ENCODE peak calls at places on chromosomes 7 and 10, in five cellular contexts. One of them, this sample, is unnamed.

GRCh38 chr7:130458256-130458655 is 17.4 kb upstream of the CEP41 start:
- DNase-seq in CD14-positive monocyte: no peak
- DNase-seq in H9: no peak
- DNase-seq in AG08395: no peak
- DNase-seq in T-helper 17 cell: no peak
- DNase-seq in this sample: no peak

GRCh38 chr10:101694674-101695403 is at the start of gene FBXW4:
- DNase-seq in H9: peak
- DNase-seq in AG08395: peak
- DNase-seq in T-helper 17 cell: peak
- DNase-seq in CD14-positive monocyte: peak
- DNase-seq in this sample: peak

GRCh38 chr7:140653319-140654108 is 12.9 kb upstream of the DENND2A start:
- DNase-seq in T-helper 17 cell: no peak
- DNase-seq in AG08395: peak
- DNase-seq in CD14-positive monocyte: peak
- DNase-seq in H9: peak
- DNase-seq in this sample: peak

GRCh38 chr10:95260397-95260881 is 30.4 kb downstream of the PDLIM1 start:
- DNase-seq in CD14-positive monocyte: no peak
- DNase-seq in T-helper 17 cell: no peak
- DNase-seq in AG08395: peak
- DNase-seq in H9: no peak
- DNase-seq in this sample: peak

GRCh38 chr7:8115547-8116402 is 146.2 kb downstream of the ICA1 start:
- DNase-seq in AG08395: no peak
- DNase-seq in H9: no peak
- DNase-seq in CD14-positive monocyte: no peak
- DNase-seq in T-helper 17 cell: no peak
- DNase-seq in this sample: no peak

GRCh38 chr10:114151486-114151885 is 22.5 kb downstream of the CCDC186 start:
- DNase-seq in AG08395: peak
- DNase-seq in CD14-positive monocyte: no peak
- DNase-seq in T-helper 17 cell: no peak
- DNase-seq in H9: no peak
- DNase-seq in this sample: peak

GRCh38 chr10:5623081-5623748 is 43.2 kb downstream of the ASB13 start:
- DNase-seq in H9: peak
- DNase-seq in AG08395: peak
- DNase-seq in CD14-positive monocyte: peak
- DNase-seq in T-helper 17 cell: peak
- DNase-seq in this sample: peak

GRCh38 chr7:115679976-115680375 is 350.6 kb downstream of the TFEC start:
- DNase-seq in AG08395: peak
- DNase-seq in T-helper 17 cell: no peak
- DNase-seq in H9: peak
- DNase-seq in CD14-positive monocyte: no peak
- DNase-seq in this sample: peak

GRCh38 chr10:43188702-43189101 is 50.5 kb downstream of the CSGALNACT2 start:
- DNase-seq in H9: no peak
- DNase-seq in AG08395: no peak
- DNase-seq in CD14-positive monocyte: no peak
- DNase-seq in T-helper 17 cell: no peak
- DNase-seq in this sample: no peak

This sample was measured in myocyte.